ENCODE peak calls at places on chromosomes 4 and X, in nine cellular contexts. H is D341Med; K is stimulated activated CD4-positive, alpha-beta T cell treated with anti-CD3 and anti-CD28 coated beads, Interleukin-4, amount 100 ng/mL, for 4 hours; J is AG20443; R is SJSA1; Z is upper lobe of right lung; G is EH; S is fibroblast of mammary gland; O is Right ventricle myocardium superior. N is an unnamed sample.
A peak's percentile ranks its signal among the peaks of the same experiment; 100 is the strongest.

GRCh38 chr4:83546796-83547195 is 10.9 kb downstream of the GPAT3 start:
- DNase-seq in H (no peak), K (no peak), J (peak; percentile 14), R (no peak), Z (no peak), G (no peak), S (no peak), O (no peak), N (no peak)

GRCh38 chr4:141605425-141605856 is 30.9 kb upstream of the IL15 start:
- DNase-seq in H (no peak), K (no peak), J (no peak), R (no peak), Z (no peak), G (no peak), S (no peak), O (no peak), N (no peak)

GRCh38 chrX:100812216-100813158 is 7.7 kb upstream of the CSTF2 start:
- DNase-seq in H (no peak), K (no peak), J (no peak), R (no peak), Z (no peak), G (no peak), S (no peak), O (no peak), N (no peak)

GRCh38 chr4:82431026-82431745 is 796 bp downstream of the ENOPH1 start:
- DNase-seq in H (peak; percentile 48), K (peak; percentile 45), J (peak; percentile 38), R (no peak), Z (peak; percentile 77), G (peak; percentile 52), S (no peak), O (no peak), N (no peak)

GRCh38 chr4:79913581-79913980 is 159.4 kb downstream of the ANTXR2 start:
- DNase-seq in H (no peak), K (no peak), J (peak; percentile 38), R (no peak), Z (no peak), G (peak; percentile 73), S (peak; percentile 59), O (no peak), N (no peak)

GRCh38 chr4:151638295-151638858 is 122.4 kb downstream of the GATB start:
- DNase-seq in H (no peak), K (no peak), J (no peak), R (no peak), Z (no peak), G (no peak), S (no peak), O (no peak), N (peak; percentile 46)

GRCh38 chr4:35247047-35247446 is 997.3 kb downstream of the ARAP2 start:
- DNase-seq in H (no peak), K (no peak), J (no peak), R (no peak), Z (no peak), G (no peak), S (no peak), O (no peak), N (no peak)

GRCh38 chr4:168451744-168452394 is 28.4 kb downstream of the DDX60L start:
- DNase-seq in H (no peak), K (no peak), J (no peak), R (no peak), Z (no peak), G (peak; percentile 87), S (peak; percentile 87), O (no peak), N (no peak)

GRCh38 chrX:123803331-123803983 is 56.4 kb upstream of the XIAP start:
- DNase-seq in H (no peak), K (peak; percentile 2), J (peak; percentile 49), R (peak; percentile 53), Z (no peak), G (peak; percentile 87), S (peak; percentile 83), O (no peak), N (peak; percentile 34)

GRCh38 chr4:72312032-72312650 is 256.9 kb downstream of the ADAMTS3 start:
- DNase-seq in H (no peak), K (no peak), J (peak; percentile 85), R (no peak), Z (no peak), G (peak; percentile 94), S (peak; percentile 95), O (peak; percentile 82), N (no peak)

GRCh38 chrX:10813761-10814160 is 193.4 kb upstream of the MID1 start:
- DNase-seq in H (no peak), K (no peak), J (no peak), R (no peak), Z (no peak), G (no peak), S (no peak), O (no peak), N (no peak)

GRCh38 chrX:79081895-79082512 is 62.5 kb upstream of the GPR174 start:
- DNase-seq in H (peak; percentile 22), K (peak; percentile 19), J (peak; percentile 25), R (no peak), Z (no peak), G (peak; percentile 27), S (peak; percentile 43), O (no peak), N (peak; percentile 12)

GRCh38 chr4:5927747-5928146 is 34.9 kb upstream of the CRMP1 start:
- DNase-seq in H (no peak), K (no peak), J (no peak), R (no peak), Z (no peak), G (no peak), S (no peak), O (no peak), N (no peak)

GRCh38 chr4:156642161-156642560 is 329.4 kb downstream of the PDGFC start:
- DNase-seq in H (no peak), K (no peak), J (peak; percentile 13), R (no peak), Z (no peak), G (peak; percentile 87), S (peak; percentile 23), O (no peak), N (no peak)

GRCh38 chrX:95055991-95056390 is 1382.0 kb downstream of the FAM133A start:
- DNase-seq in H (no peak), K (no peak), J (no peak), R (no peak), Z (no peak), G (no peak), S (no peak), O (no peak), N (no peak)